ENCODE peak calls at places on chromosomes 5 and 9, in nine cellular contexts. F is neuronal stem cell, L is HCT116, X is Peyer's patch, A is IMR-90, K is coronary artery, D is aorta, Q is PC-3, O is small intestine. P is an unnamed sample.

GRCh38 chr9:86749530-86750275 is 197.6 kb downstream of the GAS1 start:
- DNase-seq in F (no peak), L (no peak), X (no peak), A (peak; percentile 94), K (no peak), D (no peak), Q (no peak), O (no peak), P (no peak)

GRCh38 chr9:5622019-5622418 is 6.9 kb upstream of the RIC1 start:
- DNase-seq in F (no peak), L (no peak), X (no peak), A (peak; percentile 91), K (no peak), D (no peak), Q (peak; percentile 85), O (no peak), P (no peak)

GRCh38 chr5:2169417-2169787 is 286.7 kb upstream of the IRX4 start:
- DNase-seq in F (no peak), L (no peak), X (no peak), A (no peak), K (no peak), D (peak; percentile 30), Q (no peak), O (no peak), P (no peak)

GRCh38 chr9:118595719-118596305 is 773.4 kb downstream of the BRINP1 start:
- DNase-seq in F (peak; percentile 38), L (no peak), X (no peak), A (no peak), K (no peak), D (no peak), Q (peak; percentile 2), O (peak; percentile 5), P (peak; percentile 26)

GRCh38 chr5:110653231-110653970 is 73.1 kb downstream of the TMEM232 start:
- DNase-seq in F (no peak), L (no peak), X (no peak), A (no peak), K (no peak), D (no peak), Q (no peak), O (no peak), P (no peak)

GRCh38 chr5:21774791-21775190 is 1078.4 kb downstream of the CDH12 start:
- DNase-seq in F (no peak), L (no peak), X (no peak), A (peak; percentile 78), K (no peak), D (no peak), Q (peak; percentile 100), O (no peak), P (peak; percentile 94)

GRCh38 chr5:72812483-72812882 is 4.0 kb upstream of the TNPO1 start:
- DNase-seq in F (no peak), L (no peak), X (no peak), A (no peak), K (no peak), D (no peak), Q (no peak), O (no peak), P (no peak)

GRCh38 chr9:2339416-2339815 is 282.2 kb upstream of the VLDLR start:
- DNase-seq in F (no peak), L (no peak), X (no peak), A (no peak), K (no peak), D (no peak), Q (no peak), O (no peak), P (no peak)

GRCh38 chr9:16515879-16516289 is 354.6 kb downstream of the BNC2 start:
- DNase-seq in F (no peak), L (no peak), X (no peak), A (peak; percentile 84), K (no peak), D (no peak), Q (no peak), O (no peak), P (no peak)

GRCh38 chr5:96692436-96692835 is 30.3 kb downstream of the CAST start:
- DNase-seq in F (no peak), L (no peak), X (no peak), A (peak; percentile 72), K (no peak), D (no peak), Q (no peak), O (no peak), P (peak; percentile 73)

GRCh38 chr9:11064853-11065252 is 452.1 kb upstream of the PTPRD start:
- DNase-seq in F (no peak), L (no peak), X (no peak), A (no peak), K (no peak), D (no peak), Q (no peak), O (no peak), P (no peak)

GRCh38 chr9:113998529-113999255 is 79.4 kb downstream of the AMBP start:
- DNase-seq in F (no peak), L (no peak), X (peak; percentile 40), A (peak; percentile 12), K (peak; percentile 68), D (peak; percentile 69), Q (no peak), O (peak; percentile 11), P (no peak)

GRCh38 chr5:150118561-150119229 is 32.3 kb upstream of the CSF1R start:
- DNase-seq in F (no peak), L (no peak), X (no peak), A (no peak), K (peak; percentile 73), D (peak; percentile 32), Q (no peak), O (no peak), P (no peak)

GRCh38 chr5:150119421-150120061 is 33.2 kb upstream of the CSF1R start:
- DNase-seq in F (no peak), L (no peak), X (peak; percentile 44), A (no peak), K (no peak), D (peak; percentile 57), Q (no peak), O (no peak), P (no peak)

GRCh38 chr5:150121448-150122157 is 34.0 kb downstream of the PDGFRB start:
- DNase-seq in F (no peak), L (no peak), X (peak; percentile 39), A (no peak), K (peak; percentile 59), D (no peak), Q (no peak), O (no peak), P (no peak)

GRCh38 chr5:150120617-150121447 is 34.5 kb upstream of the CSF1R start:
- DNase-seq in F (no peak), L (no peak), X (peak; percentile 37), A (no peak), K (peak; percentile 64), D (peak; percentile 55), Q (no peak), O (no peak), P (no peak)

GRCh38 chr5:150120062-150120441 is 33.7 kb upstream of the CSF1R start:
- DNase-seq in F (no peak), L (no peak), X (peak; percentile 11), A (no peak), K (no peak), D (no peak), Q (no peak), O (no peak), P (no peak)
- H3K27ac ChIP-seq in F (no peak overlapping the region), L (no peak overlapping the region), X (no peak overlapping the region), A (no peak overlapping the region), K (peak overlapping the region; percentile 47), D (no peak overlapping the region), Q (no peak overlapping the region), O (no peak overlapping the region), P (no peak overlapping the region)

GRCh38 chr5:129413570-129413969 is 46.5 kb upstream of the ADAMTS19 start:
- DNase-seq in F (no peak), L (no peak), X (no peak), A (no peak), K (no peak), D (no peak), Q (no peak), O (no peak), P (no peak)
- H3K27ac ChIP-seq in F (no peak overlapping the region), L (no peak overlapping the region), X (no peak overlapping the region), A (no peak overlapping the region), K (no peak overlapping the region), D (no peak overlapping the region), Q (no peak overlapping the region), O (no peak overlapping the region), P (no peak overlapping the region)

GRCh38 chr5:10354048-10354872 is 765 bp downstream of the MARCHF6 start:
- DNase-seq in F (peak; percentile 54), L (no peak), X (peak; percentile 73), A (peak; percentile 50), K (no peak), D (no peak), Q (peak; percentile 69), O (peak; percentile 42), P (no peak)

GRCh38 chr5:10353241-10354047 is at the start of gene MARCHF6:
- DNase-seq in F (peak; percentile 92), L (peak; percentile 83), X (peak; percentile 99), A (peak; percentile 84), K (peak; percentile 94), D (peak; percentile 98), Q (peak; percentile 99), O (peak; percentile 96), P (peak; percentile 85)

GRCh38 chr5:10352404-10353240 is 873 bp upstream of the MARCHF6 start:
- DNase-seq in F (no peak), L (no peak), X (no peak), A (peak; percentile 52), K (no peak), D (no peak), Q (peak; percentile 54), O (no peak), P (no peak)

GRCh38 chr5:10351882-10352395 is 1.6 kb upstream of the MARCHF6 start:
- DNase-seq in F (no peak), L (no peak), X (no peak), A (no peak), K (no peak), D (no peak), Q (no peak), O (peak; percentile 64), P (no peak)

DNA sequence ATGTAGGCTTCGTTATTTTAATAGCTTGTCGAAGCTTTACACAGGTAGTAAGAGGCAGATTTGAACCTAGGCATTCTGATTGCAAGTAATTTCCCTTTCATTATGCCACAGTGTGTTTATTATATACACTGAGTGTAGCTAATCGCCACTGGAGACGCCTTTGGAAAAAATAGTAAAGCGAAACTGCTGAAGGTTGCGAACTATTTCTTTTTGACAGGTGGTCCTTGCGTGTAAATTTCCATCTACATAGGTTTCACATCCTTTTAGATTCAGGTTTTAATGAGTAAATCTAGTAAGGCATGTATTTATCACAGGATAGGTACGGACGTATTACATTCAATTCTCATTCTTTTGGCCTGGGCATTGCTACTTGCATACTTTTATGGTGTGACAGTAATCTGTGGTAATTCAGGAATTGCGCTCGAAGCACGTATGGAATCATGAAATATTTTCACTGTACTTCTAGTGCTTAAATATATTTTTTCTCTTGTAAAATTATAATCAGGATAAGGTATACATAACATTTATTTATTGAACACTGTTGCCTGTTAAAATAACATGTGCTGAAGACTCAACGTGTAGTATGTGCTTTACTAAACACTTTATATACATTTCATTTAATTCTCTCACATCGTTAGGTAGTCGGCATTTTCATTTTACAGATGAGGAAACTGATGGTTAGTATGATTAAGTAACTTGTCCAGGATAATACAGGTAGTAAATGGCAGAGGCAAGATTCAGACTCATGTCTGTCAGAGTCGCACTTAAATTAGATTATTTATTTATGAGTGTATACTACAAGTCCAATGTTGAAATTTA is 1.8 kb downstream of the MARCHF6 start:
- DNase-seq in F (no peak), L (no peak), X (no peak), A (peak; percentile 71), K (no peak), D (no peak), Q (peak; percentile 69), O (peak; percentile 73), P (no peak)
- H3K27ac ChIP-seq in F (no peak overlapping the region), L (no peak overlapping the region), X (peak overlapping the region; percentile 100), A (no peak overlapping the region), K (no peak overlapping the region), D (no peak overlapping the region), Q (peak overlapping the region; percentile 0), O (peak overlapping the region; percentile 38), P (peak overlapping the region; percentile 94)

GRCh38 chr5:160326981-160327380 is 14.6 kb upstream of the CCNJL start:
- DNase-seq in F (no peak), L (no peak), X (no peak), A (no peak), K (no peak), D (no peak), Q (no peak), O (peak; percentile 72), P (no peak)
- H3K27ac ChIP-seq in F (no peak overlapping the region), L (no peak overlapping the region), X (peak overlapping the region; percentile 22), A (no peak overlapping the region), K (no peak overlapping the region), D (no peak overlapping the region), Q (no peak overlapping the region), O (no peak overlapping the region), P (no peak overlapping the region)

P was measured in epithelial cell of prostate.